ENCODE peak calls at places on chromosome 1, in five cellular contexts. D is GM12891, N is GM23338, B is GM12892, F is stomach. X is an unnamed sample.

GRCh38 chr1:5914676-5915285 is 77.4 kb downstream of the NPHP4 start:
- DNase-seq in D (no peak), N (no peak), B (no peak), F (no peak), X (no peak)

GRCh38 chr1:58443986-58444603 is 102.4 kb downstream of the OMA1 start:
- DNase-seq in D (no peak), N (no peak), B (no peak), F (no peak), X (no peak)

GRCh38 chr1:246281639-246282038 is 225.4 kb downstream of the SMYD3 start:
- DNase-seq in D (no peak), N (no peak), B (no peak), F (no peak), X (peak)

GRCh38 chr1:116498789-116499628 is 71.8 kb downstream of the CD58 start:
- DNase-seq in D (peak), N (peak), B (peak), F (no peak), X (no peak)

GRCh38 chr1:176119549-176119948 is 87.5 kb downstream of the COP1 start:
- DNase-seq in D (no peak), N (peak), B (no peak), F (no peak), X (peak)

GRCh38 chr1:172653015-172653709 is 5.7 kb upstream of the FASLG start:
- DNase-seq in D (no peak), N (no peak), B (no peak), F (no peak), X (no peak)

GRCh38 chr1:33696962-33697361 is 166.9 kb upstream of the HMGB4 start:
- DNase-seq in D (no peak), N (no peak), B (no peak), F (no peak), X (no peak)

GRCh38 chr1:97820470-97821188 is 100.2 kb downstream of the DPYD start:
- DNase-seq in D (no peak), N (peak), B (no peak), F (no peak), X (peak)

GRCh38 chr1:116889417-116889816 is 20.3 kb upstream of the PTGFRN start:
- DNase-seq in D (no peak), N (no peak), B (no peak), F (no peak), X (no peak)

GRCh38 chr1:225651872-225652725 is 824 bp downstream of the ENAH start:
- DNase-seq in D (no peak), N (peak), B (no peak), F (no peak), X (no peak)

GRCh38 chr1:227447531-227447990 is 115.8 kb upstream of the ZNF678 start:
- DNase-seq in D (no peak), N (peak), B (no peak), F (no peak), X (no peak)

GRCh38 chr1:26820784-26821269 is 5.7 kb upstream of the ZDHHC18 start:
- DNase-seq in D (peak), N (peak), B (peak), F (no peak), X (no peak)

GRCh38 chr1:246040200-246040890 is 466.7 kb downstream of the SMYD3 start:
- DNase-seq in D (no peak), N (no peak), B (no peak), F (no peak), X (no peak)

GRCh38 chr1:74237787-74238186 is 2.6 kb downstream of the TNNI3K start:
- DNase-seq in D (no peak), N (no peak), B (no peak), F (no peak), X (no peak)

GRCh38 chr1:30898031-30898815 is 10.3 kb downstream of the SDC3 start:
- DNase-seq in D (no peak), N (no peak), B (no peak), F (no peak), X (no peak)

GRCh38 chr1:235648407-235648907 is 1.1 kb downstream of the GNG4 start:
- DNase-seq in D (no peak), N (peak), B (no peak), F (no peak), X (no peak)

GRCh38 chr1:107726860-107727259 is 238.1 kb downstream of the VAV3 start:
- DNase-seq in D (no peak), N (no peak), B (no peak), F (no peak), X (no peak)

GRCh38 chr1:107727866-107728265 is 237.1 kb downstream of the VAV3 start:
- DNase-seq in D (no peak), N (no peak), B (no peak), F (no peak), X (no peak)

DNA sequence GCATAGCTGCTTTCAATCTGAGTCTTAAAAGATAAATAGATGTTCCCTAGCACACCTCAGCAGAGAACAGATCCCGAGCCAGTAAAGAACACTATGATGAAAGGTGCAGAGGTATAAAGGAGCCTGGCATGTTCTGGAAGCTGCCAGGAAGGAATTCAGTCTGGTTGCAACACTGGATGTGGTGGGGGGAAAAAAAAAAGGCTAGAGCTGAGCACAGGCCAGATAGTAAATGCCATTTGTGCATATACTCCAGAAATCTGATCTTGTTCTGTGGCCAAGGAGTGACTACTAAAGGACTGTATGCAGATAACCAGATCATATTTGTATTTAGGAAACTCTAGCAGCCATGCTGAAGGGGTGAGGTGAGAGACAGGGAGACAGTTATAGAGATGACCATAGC is 240.3 kb downstream of the VAV3 start:
- DNase-seq in D (no peak), N (no peak), B (no peak), F (no peak), X (no peak)
- TF ChIP-seq POLR2AphosphoS5 in D (no peak), N (no peak), B (no peak), F (no peak), X (no peak)

GRCh38 chr1:17436380-17437174 is 2.9 kb downstream of the RCC2 start:
- DNase-seq in D (no peak), N (peak), B (no peak), F (no peak), X (no peak)
- TF ChIP-seq POLR2AphosphoS5 in D (no peak), N (no peak), B (no peak), F (no peak), X (no peak)

GRCh38 chr1:40736085-40736531 is 44.6 kb downstream of the NFYC start:
- DNase-seq in D (no peak), N (no peak), B (no peak), F (no peak), X (no peak)

GRCh38 chr1:40735234-40735633 is 43.7 kb downstream of the NFYC start:
- DNase-seq in D (no peak), N (no peak), B (no peak), F (no peak), X (no peak)

DNA sequence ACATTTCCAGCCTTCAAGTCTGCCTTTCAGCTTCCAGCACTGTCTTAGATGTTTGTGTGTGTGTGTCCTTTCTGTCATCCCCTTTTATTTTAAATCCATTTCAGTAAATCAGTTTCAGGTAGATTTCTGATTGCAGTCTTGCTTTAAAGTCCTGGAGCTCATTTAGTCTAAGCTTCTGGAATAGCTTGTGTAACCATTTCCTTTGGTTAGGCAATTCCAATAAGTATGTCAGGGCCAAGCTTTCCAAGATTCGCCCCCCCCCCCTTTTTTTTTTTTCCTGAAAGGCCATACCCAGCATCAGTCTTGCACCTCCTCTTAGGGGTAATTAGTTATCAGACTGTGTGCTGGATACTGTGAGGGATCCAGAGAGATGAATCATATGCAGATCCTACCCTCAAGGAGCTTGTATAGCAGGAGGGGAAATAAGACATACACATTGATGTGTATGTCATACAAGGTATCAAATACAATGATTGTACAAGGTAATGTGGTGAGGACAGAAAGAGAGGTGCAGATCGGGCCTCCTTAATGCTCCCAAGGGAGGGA is 41.3 kb downstream of the NFYC start:
- DNase-seq in D (no peak), N (no peak), B (no peak), F (no peak), X (no peak)
- TF ChIP-seq POLR2AphosphoS5 in D (no peak), N (no peak), B (no peak), F (no peak), X (no peak)

GRCh38 chr1:66729130-66729922 is 22.9 kb upstream of the DYNLT5 start:
- DNase-seq in D (no peak), N (no peak), B (no peak), F (no peak), X (no peak)

GRCh38 chr1:66730462-66730861 is 21.8 kb upstream of the DYNLT5 start:
- DNase-seq in D (no peak), N (peak), B (no peak), F (no peak), X (no peak)

GRCh38 chr1:66728021-66728420 is 24.2 kb upstream of the DYNLT5 start:
- DNase-seq in D (no peak), N (no peak), B (no peak), F (no peak), X (no peak)

GRCh38 chr1:66723985-66724384 is 28.3 kb upstream of the DYNLT5 start:
- DNase-seq in D (no peak), N (no peak), B (no peak), F (no peak), X (no peak)

DNA sequence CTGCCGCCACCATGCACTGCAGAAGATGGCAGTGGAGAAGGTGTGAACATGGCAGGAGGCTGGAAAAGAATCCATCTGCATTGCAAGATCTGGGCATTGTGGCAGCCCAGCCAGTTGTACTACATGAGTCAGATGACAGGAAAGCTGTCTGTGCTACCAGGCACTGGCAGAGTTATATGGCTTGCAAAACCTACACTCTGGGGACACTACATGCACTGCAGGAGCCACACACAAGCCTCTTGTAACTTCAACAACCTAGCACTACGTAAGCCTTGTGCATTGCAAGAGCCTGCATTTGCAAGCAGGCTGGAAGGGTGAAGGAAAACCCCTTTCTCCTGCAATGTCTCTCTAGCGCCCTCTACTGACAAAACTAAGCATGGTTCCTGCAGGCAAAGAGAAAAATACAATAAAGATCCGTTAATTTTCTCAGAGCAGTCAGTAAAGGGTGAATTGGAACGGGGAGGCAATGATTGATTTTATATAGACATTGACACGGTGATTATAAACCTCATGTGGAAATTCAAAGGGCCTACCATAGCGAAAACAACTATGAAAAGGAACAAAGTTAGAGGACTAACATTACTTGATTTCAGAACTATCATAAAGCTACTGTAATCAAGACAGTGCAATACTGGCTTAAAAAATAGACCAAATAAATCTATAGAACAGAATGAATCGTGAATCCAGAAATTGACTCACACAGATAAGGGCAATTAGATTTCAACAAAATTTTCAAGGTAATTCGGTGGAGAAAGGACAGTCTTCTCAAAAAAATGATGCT is 26.2 kb upstream of the DYNLT5 start:
- DNase-seq in D (no peak), N (peak), B (no peak), F (peak), X (peak)
- TF ChIP-seq POLR2AphosphoS5 in D (no peak), N (no peak), B (no peak), F (no peak), X (no peak)

GRCh38 chr1:2204384-2205190 is 10.0 kb upstream of the FAAP20 start:
- DNase-seq in D (peak), N (peak), B (peak), F (peak), X (no peak)
- TF ChIP-seq POLR2AphosphoS5 in D (no peak), N (peak), B (no peak), F (no peak), X (no peak)

GRCh38 chr1:85062425-85063026 is 14.2 kb upstream of the MCOLN3 start:
- DNase-seq in D (no peak), N (no peak), B (no peak), F (no peak), X (no peak)

GRCh38 chr1:85061711-85062424 is 13.6 kb upstream of the MCOLN3 start:
- DNase-seq in D (peak), N (peak), B (peak), F (peak), X (peak)

GRCh38 chr1:85070972-85071492 is 22.7 kb upstream of the MCOLN3 start:
- DNase-seq in D (no peak), N (no peak), B (no peak), F (no peak), X (no peak)

GRCh38 chr1:85068846-85069245 is 20.5 kb upstream of the MCOLN3 start:
- DNase-seq in D (no peak), N (no peak), B (no peak), F (no peak), X (no peak)

DNA sequence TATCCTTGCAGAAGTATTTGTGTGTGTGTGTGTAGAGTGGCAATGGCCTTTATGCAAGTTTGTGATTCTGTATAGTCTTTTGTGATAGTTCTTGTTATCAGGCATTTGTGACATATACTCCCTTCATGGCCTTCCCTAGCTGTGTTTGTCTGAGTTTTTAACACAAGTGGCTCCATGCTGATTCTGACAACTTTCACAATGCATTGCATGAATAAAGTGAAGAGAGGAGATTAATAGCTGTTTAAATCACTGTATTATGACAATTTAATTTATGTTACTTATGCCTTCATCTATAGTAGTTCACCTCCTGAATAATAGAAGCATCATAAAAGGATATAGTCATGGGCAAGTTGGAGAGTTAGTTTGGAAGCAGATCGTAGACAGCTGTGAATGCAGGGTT is 17.2 kb upstream of the MCOLN3 start:
- DNase-seq in D (no peak), N (no peak), B (no peak), F (no peak), X (no peak)
- TF ChIP-seq POLR2AphosphoS5 in D (no peak), N (no peak), B (no peak), F (no peak), X (no peak)